ENCODE peak calls at places on chromosomes 13 and 19, in four cellular contexts. R is HL-60, L is mammary epithelial cell, E is uterus. H is an unnamed sample.

GRCh38 chr13:53015971-53016370 is 12.6 kb upstream of the OLFM4 start:
- DNase-seq in E (no peak), R (no peak), L (no peak), H (no peak)

GRCh38 chr19:17125052-17125727 is 49.6 kb downstream of the MYO9B start:
- DNase-seq in R (no peak), E (no peak), L (no peak), H (no peak)

GRCh38 chr13:79522583-79522982 is 41.6 kb downstream of the NDFIP2 start:
- DNase-seq in L (peak; percentile 55), R (peak; percentile 73), E (no peak), H (peak; percentile 59)

GRCh38 chr19:4067396-4068057 is 828 bp upstream of the ZBTB7A start:
- DNase-seq in R (no peak), L (no peak), E (peak; percentile 55), H (no peak)

GRCh38 chr13:94968040-94968756 is 255.9 kb upstream of the SOX21 start:
- DNase-seq in E (no peak), R (no peak), L (no peak), H (no peak)

GRCh38 chr19:51196181-51196580 is 28.7 kb upstream of the CD33 start:
- DNase-seq in E (no peak), L (no peak), R (no peak), H (no peak)

GRCh38 chr13:42894765-42895181 is 97.3 kb downstream of the EPSTI1 start:
- DNase-seq in L (peak; percentile 26), R (no peak), E (no peak), H (peak; percentile 92)

GRCh38 chr19:29364224-29364726 is 151.3 kb upstream of the UQCRFS1 start:
- DNase-seq in E (no peak), R (no peak), L (no peak), H (no peak)

GRCh38 chr13:80605007-80605406 is 264.1 kb upstream of the SPRY2 start:
- DNase-seq in R (no peak), L (no peak), E (no peak), H (no peak)

DNA sequence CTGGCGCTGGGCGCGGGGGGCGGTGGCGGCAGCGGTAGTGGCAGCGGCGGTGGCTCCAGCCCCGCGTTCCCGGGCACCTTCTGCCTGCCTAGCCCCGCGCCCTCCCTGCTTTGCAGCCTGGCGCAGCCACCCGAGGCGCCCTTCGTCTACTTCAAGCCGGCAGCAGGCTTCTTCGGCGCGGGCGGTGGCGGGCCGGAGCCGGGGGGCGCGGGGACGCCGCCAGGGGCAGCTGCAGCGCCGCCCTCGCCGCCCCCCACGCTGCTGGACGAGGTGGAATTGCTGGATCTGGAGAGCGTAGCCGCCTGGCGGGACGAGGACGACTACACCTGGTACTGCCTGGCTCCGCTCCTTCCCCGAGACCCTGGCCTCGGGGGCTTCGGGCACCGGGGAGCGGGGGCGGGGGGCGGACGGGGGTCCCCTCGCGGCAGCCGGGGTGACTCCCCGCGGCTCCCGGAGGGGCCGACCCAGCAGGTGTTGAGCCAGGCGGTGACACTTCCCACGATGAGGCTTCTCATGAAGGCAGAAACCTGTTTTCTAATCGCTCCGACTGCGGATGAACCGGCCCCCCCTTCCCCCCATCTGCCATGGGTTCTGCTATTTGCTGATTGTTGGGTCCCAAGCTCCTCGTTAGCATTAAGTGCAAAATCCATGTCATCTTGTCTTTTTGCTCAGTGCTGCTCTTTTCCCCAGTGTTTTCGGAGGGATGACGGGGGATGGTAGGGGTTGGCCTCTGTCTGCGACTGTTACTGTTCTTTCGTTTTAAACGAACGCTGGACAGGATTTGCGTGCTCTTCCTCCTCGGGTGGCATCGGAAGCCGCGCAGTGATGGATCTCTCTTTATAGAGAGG is 948 bp downstream of the SLAIN1 start:
- DNase-seq in E (peak; percentile 18), R (no peak), L (no peak), H (peak; percentile 2)
- TF ChIP-seq CTCF in E (no peak), R (no peak), L (no peak), H (no peak)

DNA sequence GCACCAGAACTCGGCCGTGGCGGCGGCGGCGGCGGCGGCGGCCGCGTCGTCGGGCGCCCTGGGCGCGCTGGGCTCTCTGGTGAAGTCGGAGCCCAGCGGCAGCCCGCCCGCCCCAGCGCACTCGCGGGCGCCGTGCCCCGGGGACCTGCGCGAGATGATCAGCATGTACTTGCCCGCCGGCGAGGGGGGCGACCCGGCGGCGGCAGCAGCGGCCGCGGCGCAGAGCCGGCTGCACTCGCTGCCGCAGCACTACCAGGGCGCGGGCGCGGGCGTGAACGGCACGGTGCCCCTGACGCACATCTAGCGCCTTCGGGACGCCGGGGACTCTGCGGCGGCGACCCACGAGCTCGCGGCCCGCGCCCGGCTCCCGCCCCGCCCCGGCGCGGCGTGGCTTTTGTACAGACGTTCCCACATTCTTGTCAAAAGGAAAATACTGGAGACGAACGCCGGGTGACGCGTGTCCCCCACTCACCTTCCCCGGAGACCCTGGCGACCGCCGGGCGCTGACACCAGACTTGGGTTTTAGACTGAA is 1.6 kb downstream of the SOX1 start:
- DNase-seq in E (no peak), R (no peak), L (no peak), H (no peak)
- H3K4me3 ChIP-seq in E (no peak overlapping the region), R (no peak overlapping the region), L (no peak overlapping the region), H (no peak overlapping the region)

DNA sequence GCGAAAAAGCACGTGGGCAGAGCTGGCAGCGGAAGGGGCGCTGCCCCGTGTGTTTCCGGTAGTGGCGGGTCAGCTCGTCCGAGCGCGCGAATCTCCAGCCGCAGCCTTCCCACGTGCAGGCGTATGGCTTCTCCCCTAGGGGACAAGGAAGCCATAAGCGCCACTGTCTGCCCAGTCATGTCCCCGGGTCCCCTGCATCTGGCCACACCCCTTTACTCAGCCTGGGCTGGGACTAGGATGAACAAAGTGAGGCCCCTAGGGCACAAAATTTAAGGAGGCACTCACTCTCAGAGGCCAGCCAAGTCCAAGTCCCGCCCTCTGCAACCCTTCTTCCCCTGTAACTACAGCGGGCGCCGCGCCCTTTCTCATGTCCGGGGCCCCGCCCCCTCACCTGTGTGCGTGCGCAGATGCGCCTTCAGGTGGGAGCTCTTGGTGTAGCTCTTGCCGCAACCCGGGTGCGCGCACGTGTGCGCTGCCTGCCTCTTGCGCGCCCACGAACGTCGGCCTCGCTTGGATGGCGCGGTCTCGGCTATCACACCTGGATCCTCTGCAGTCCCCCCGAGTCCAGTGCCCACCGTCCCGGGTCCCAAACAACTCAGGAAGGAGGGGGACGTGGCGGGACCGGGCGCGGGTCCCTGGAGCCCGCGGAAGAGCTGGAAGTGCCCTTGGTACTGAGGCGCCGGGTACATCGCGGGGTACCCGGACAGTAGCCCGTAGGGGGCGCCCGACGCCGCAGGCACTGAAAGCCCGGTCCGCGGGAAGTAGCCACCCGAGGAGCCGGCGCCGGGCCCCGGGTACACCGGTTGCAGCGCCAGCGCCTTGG is 1.9 kb downstream of the KLF1 start:
- DNase-seq in R (peak; percentile 96), E (no peak), L (peak; percentile 80), H (peak; percentile 65)
- TF ChIP-seq CTCF in R (peak; percentile 51), E (peak; percentile 27), L (peak; percentile 43), H (peak; percentile 60)

DNA sequence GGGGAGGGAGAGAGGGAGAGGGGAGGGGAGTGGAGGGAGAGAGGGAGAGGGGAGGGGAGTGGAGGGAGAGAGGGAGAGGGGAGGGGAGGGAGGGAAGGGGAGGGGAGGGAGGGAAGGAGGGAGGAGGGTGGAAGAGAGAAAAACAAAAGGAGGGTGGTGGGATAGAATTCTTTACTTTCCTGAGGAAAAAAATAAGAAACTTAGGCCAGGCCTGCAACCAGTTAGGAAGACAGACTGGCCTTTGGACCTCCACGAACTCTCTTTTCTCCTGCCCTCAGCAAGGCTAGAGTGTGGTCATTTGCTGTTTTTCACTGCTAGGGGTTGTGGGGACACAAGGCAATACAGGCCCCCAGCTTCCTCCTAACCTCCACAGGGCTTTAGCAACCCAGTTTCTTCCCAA is 4.2 kb downstream of the CCDC8 start:
- DNase-seq in E (no peak), R (no peak), L (no peak), H (no peak)
- H3K4me3 ChIP-seq in E (no peak overlapping the region), R (no peak overlapping the region), L (no peak overlapping the region), H (no peak overlapping the region)

GRCh38 chr19:39415111-39416046 is 2.9 kb downstream of the PLEKHG2 start:
- DNase-seq in R (no peak), L (no peak), E (peak; percentile 41), H (no peak)

GRCh38 chr19:39413269-39413902 is 917 bp downstream of the PLEKHG2 start:
- DNase-seq in E (peak; percentile 82), R (no peak), L (no peak), H (peak; percentile 83)

GRCh38 chr19:39412867-39413268 is 399 bp downstream of the PLEKHG2 start:
- DNase-seq in R (no peak), E (no peak), L (no peak), H (peak; percentile 24)

GRCh38 chr19:39412100-39412866 is at the start of gene PLEKHG2:
- DNase-seq in L (peak; percentile 99), R (peak; percentile 98), E (peak; percentile 98), H (peak; percentile 100)

DNA sequence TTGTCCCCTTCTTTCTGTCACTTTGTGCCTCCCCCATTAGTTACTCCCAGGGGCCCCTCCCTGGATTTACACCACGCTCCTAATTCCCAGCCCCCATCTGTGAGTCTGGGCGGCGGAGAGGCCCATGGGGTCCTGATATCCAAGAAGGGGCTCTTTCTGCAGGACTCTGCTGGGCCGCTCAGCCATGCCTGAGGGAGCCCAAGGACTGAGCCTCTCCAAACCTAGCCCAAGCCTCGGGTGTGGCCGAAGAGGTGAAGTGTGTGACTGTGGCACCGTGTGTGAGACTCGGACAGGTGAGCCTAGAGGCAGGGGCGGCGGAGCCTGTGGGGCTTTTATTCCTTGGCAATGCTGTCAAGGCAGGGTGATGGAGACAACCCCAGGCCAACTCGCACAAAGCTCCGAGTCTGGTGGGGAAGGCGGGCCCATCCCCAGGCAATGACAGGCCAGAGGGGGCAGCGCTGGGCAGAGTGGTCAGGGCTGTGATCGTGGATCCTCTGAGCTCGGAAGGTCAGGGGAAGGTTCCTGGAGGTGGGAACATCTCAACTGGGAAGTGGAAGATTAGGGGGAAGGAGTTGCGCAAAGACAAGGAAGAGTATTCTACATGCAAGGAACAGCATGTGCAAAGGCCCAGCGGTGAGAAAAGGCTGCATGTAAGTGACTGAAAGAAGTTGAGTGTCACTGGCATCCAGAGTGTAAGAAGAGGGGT is 1.6 kb downstream of the PLEKHG2 start:
- DNase-seq in E (peak; percentile 47), L (no peak), R (no peak), H (peak; percentile 43)
- TF ChIP-seq CTCF in E (no peak), L (no peak), R (no peak), H (peak; percentile 34)

GRCh38 chr19:7830823-7831222 is 805 bp downstream of the EVI5L start:
- DNase-seq in R (no peak), E (no peak), L (no peak), H (no peak)

GRCh38 chr19:7831452-7831851 is 1.4 kb downstream of the EVI5L start:
- DNase-seq in R (no peak), L (peak; percentile 50), E (no peak), H (peak; percentile 70)

GRCh38 chr19:7829561-7830271 is at the start of gene EVI5L:
- DNase-seq in L (peak; percentile 100), E (peak; percentile 99), R (peak; percentile 99), H (peak; percentile 100)

GRCh38 chr19:7830272-7830771 is 304 bp downstream of the EVI5L start:
- DNase-seq in R (no peak), L (no peak), E (peak; percentile 39), H (no peak)

DNA sequence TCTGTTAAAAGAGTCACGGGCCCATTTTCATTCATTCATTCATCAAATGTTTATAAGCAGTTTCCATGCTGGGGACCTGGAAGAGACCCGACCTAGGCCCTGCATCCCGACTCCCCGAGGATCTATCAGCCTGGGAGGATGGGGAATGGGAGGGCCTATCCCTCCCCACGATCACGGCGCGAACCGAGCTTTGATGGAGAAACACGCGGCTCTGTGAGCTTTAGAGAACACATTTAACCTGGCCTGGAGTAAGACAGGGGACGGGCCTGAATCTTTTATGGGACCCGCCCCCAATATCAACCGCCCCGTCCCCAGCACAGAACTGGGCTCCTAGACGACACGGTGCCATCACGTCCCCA is 877 bp upstream of the EVI5L start:
- DNase-seq in R (no peak), L (no peak), E (no peak), H (no peak)
- H3K4me3 ChIP-seq in R (peak overlapping the region; percentile 44), L (peak overlapping the region; percentile 28), E (peak overlapping the region; percentile 4), H (peak overlapping the region; percentile 19)